ENCODE peak calls at places on chromosome 3, in eight cellular contexts. One of them, this sample, is unnamed.
A peak's percentile ranks its signal among the peaks of the same experiment; 100 is the strongest.

GRCh38 chr3:183825380-183826161 is at the start of gene MAP6D1:
- DNase-seq in stimulated activated CD8-positive, alpha-beta memory T cell treated with anti-CD3 and anti-CD28 coated beads, Interleukin-7, amount 100 ng/mL, for 24 hours: no peak
- DNase-seq in stimulated activated naive B cell treated with anti-CD40 and anti-IgM and Interleukin-4, amounts not matched to agents 10 μg/mL and 1 μg/mL and 100 μg/mL, for 72 hours: no peak
- DNase-seq in ACHN: peak; percentile 56
- DNase-seq in GM12865: peak; percentile 53
- DNase-seq in T follicular helper cell: peak; percentile 9
- DNase-seq in CD4-positive, alpha-beta T cell: peak; percentile 42
- DNase-seq in nephron progenitor cell: peak; percentile 84
- DNase-seq in this sample: peak; percentile 30

GRCh38 chr3:171005648-171006047 is 20.9 kb downstream of the SLC2A2 start:
- DNase-seq in stimulated activated CD8-positive, alpha-beta memory T cell treated with anti-CD3 and anti-CD28 coated beads, Interleukin-7, amount 100 ng/mL, for 24 hours: no peak
- DNase-seq in stimulated activated naive B cell treated with anti-CD40 and anti-IgM and Interleukin-4, amounts not matched to agents 10 μg/mL and 1 μg/mL and 100 μg/mL, for 72 hours: no peak
- DNase-seq in ACHN: no peak
- DNase-seq in GM12865: no peak
- DNase-seq in T follicular helper cell: no peak
- DNase-seq in CD4-positive, alpha-beta T cell: no peak
- DNase-seq in nephron progenitor cell: no peak
- DNase-seq in this sample: no peak

GRCh38 chr3:172708905-172709775 is 1.7 kb downstream of the NCEH1 start:
- DNase-seq in stimulated activated CD8-positive, alpha-beta memory T cell treated with anti-CD3 and anti-CD28 coated beads, Interleukin-7, amount 100 ng/mL, for 24 hours: no peak
- DNase-seq in stimulated activated naive B cell treated with anti-CD40 and anti-IgM and Interleukin-4, amounts not matched to agents 10 μg/mL and 1 μg/mL and 100 μg/mL, for 72 hours: no peak
- DNase-seq in ACHN: no peak
- DNase-seq in GM12865: no peak
- DNase-seq in T follicular helper cell: no peak
- DNase-seq in CD4-positive, alpha-beta T cell: no peak
- DNase-seq in nephron progenitor cell: no peak
- DNase-seq in this sample: no peak

GRCh38 chr3:181250714-181251113 is 261.2 kb upstream of the DNAJC19 start:
- DNase-seq in stimulated activated CD8-positive, alpha-beta memory T cell treated with anti-CD3 and anti-CD28 coated beads, Interleukin-7, amount 100 ng/mL, for 24 hours: no peak
- DNase-seq in stimulated activated naive B cell treated with anti-CD40 and anti-IgM and Interleukin-4, amounts not matched to agents 10 μg/mL and 1 μg/mL and 100 μg/mL, for 72 hours: no peak
- DNase-seq in ACHN: no peak
- DNase-seq in GM12865: no peak
- DNase-seq in T follicular helper cell: no peak
- DNase-seq in CD4-positive, alpha-beta T cell: no peak
- DNase-seq in nephron progenitor cell: no peak
- DNase-seq in this sample: no peak

GRCh38 chr3:128932516-128933212 is 53.2 kb downstream of the ACAD9 start:
- DNase-seq in stimulated activated CD8-positive, alpha-beta memory T cell treated with anti-CD3 and anti-CD28 coated beads, Interleukin-7, amount 100 ng/mL, for 24 hours: no peak
- DNase-seq in stimulated activated naive B cell treated with anti-CD40 and anti-IgM and Interleukin-4, amounts not matched to agents 10 μg/mL and 1 μg/mL and 100 μg/mL, for 72 hours: no peak
- DNase-seq in ACHN: no peak
- DNase-seq in GM12865: no peak
- DNase-seq in T follicular helper cell: no peak
- DNase-seq in CD4-positive, alpha-beta T cell: no peak
- DNase-seq in nephron progenitor cell: no peak
- DNase-seq in this sample: no peak

GRCh38 chr3:57142335-57142734 is 22.8 kb downstream of the IL17RD start:
- DNase-seq in stimulated activated CD8-positive, alpha-beta memory T cell treated with anti-CD3 and anti-CD28 coated beads, Interleukin-7, amount 100 ng/mL, for 24 hours: no peak
- DNase-seq in stimulated activated naive B cell treated with anti-CD40 and anti-IgM and Interleukin-4, amounts not matched to agents 10 μg/mL and 1 μg/mL and 100 μg/mL, for 72 hours: no peak
- DNase-seq in ACHN: no peak
- DNase-seq in GM12865: no peak
- DNase-seq in T follicular helper cell: no peak
- DNase-seq in CD4-positive, alpha-beta T cell: no peak
- DNase-seq in nephron progenitor cell: no peak
- DNase-seq in this sample: no peak

GRCh38 chr3:175518459-175518858 is 659.3 kb downstream of the NAALADL2 start:
- DNase-seq in stimulated activated CD8-positive, alpha-beta memory T cell treated with anti-CD3 and anti-CD28 coated beads, Interleukin-7, amount 100 ng/mL, for 24 hours: no peak
- DNase-seq in stimulated activated naive B cell treated with anti-CD40 and anti-IgM and Interleukin-4, amounts not matched to agents 10 μg/mL and 1 μg/mL and 100 μg/mL, for 72 hours: peak; percentile 43
- DNase-seq in ACHN: no peak
- DNase-seq in GM12865: peak; percentile 40
- DNase-seq in T follicular helper cell: no peak
- DNase-seq in CD4-positive, alpha-beta T cell: no peak
- DNase-seq in nephron progenitor cell: no peak
- DNase-seq in this sample: no peak

GRCh38 chr3:181326637-181327223 is 337.2 kb upstream of the DNAJC19 start:
- DNase-seq in stimulated activated CD8-positive, alpha-beta memory T cell treated with anti-CD3 and anti-CD28 coated beads, Interleukin-7, amount 100 ng/mL, for 24 hours: no peak
- DNase-seq in stimulated activated naive B cell treated with anti-CD40 and anti-IgM and Interleukin-4, amounts not matched to agents 10 μg/mL and 1 μg/mL and 100 μg/mL, for 72 hours: no peak
- DNase-seq in ACHN: peak; percentile 25
- DNase-seq in GM12865: peak; percentile 41
- DNase-seq in T follicular helper cell: no peak
- DNase-seq in CD4-positive, alpha-beta T cell: no peak
- DNase-seq in nephron progenitor cell: peak; percentile 10
- DNase-seq in this sample: no peak

GRCh38 chr3:49273825-49274532 is 3.1 kb downstream of the C3orf62 start:
- DNase-seq in stimulated activated CD8-positive, alpha-beta memory T cell treated with anti-CD3 and anti-CD28 coated beads, Interleukin-7, amount 100 ng/mL, for 24 hours: no peak
- DNase-seq in stimulated activated naive B cell treated with anti-CD40 and anti-IgM and Interleukin-4, amounts not matched to agents 10 μg/mL and 1 μg/mL and 100 μg/mL, for 72 hours: no peak
- DNase-seq in ACHN: no peak
- DNase-seq in GM12865: no peak
- DNase-seq in T follicular helper cell: no peak
- DNase-seq in CD4-positive, alpha-beta T cell: no peak
- DNase-seq in nephron progenitor cell: no peak
- DNase-seq in this sample: no peak

GRCh38 chr3:188002626-188003138 is 151.3 kb upstream of the LPP start:
- DNase-seq in stimulated activated CD8-positive, alpha-beta memory T cell treated with anti-CD3 and anti-CD28 coated beads, Interleukin-7, amount 100 ng/mL, for 24 hours: no peak
- DNase-seq in stimulated activated naive B cell treated with anti-CD40 and anti-IgM and Interleukin-4, amounts not matched to agents 10 μg/mL and 1 μg/mL and 100 μg/mL, for 72 hours: no peak
- DNase-seq in ACHN: no peak
- DNase-seq in GM12865: no peak
- DNase-seq in T follicular helper cell: no peak
- DNase-seq in CD4-positive, alpha-beta T cell: no peak
- DNase-seq in nephron progenitor cell: no peak
- DNase-seq in this sample: no peak

This sample was measured in HFF-Myc.